ENCODE peak calls at places on chromosomes 16 and 17, in four cellular contexts. One of them, this sample, is unnamed.

GRCh38 chr17:17141279-17141678 is 64.9 kb downstream of the PLD6 start:
- DNase-seq in activated CD4-positive, alpha-beta T cell treated with anti-CD3 and anti-CD28 coated beads, Interleukin-2, amount 10 ng/mL, durations not matched to agents 7 days and 5 days: no peak
- DNase-seq in naive thymus-derived CD8-positive, alpha-beta T cell: no peak
- DNase-seq in stimulated activated CD4-positive, alpha-beta T cell treated with anti-CD3 and anti-CD28 coated beads, Interleukin-4, amount 100 ng/mL, for 48 hours: no peak
- DNase-seq in this sample: no peak

GRCh38 chr17:77707546-77707945 is 251.0 kb upstream of the TNRC6C start:
- DNase-seq in stimulated activated CD4-positive, alpha-beta T cell treated with anti-CD3 and anti-CD28 coated beads, Interleukin-4, amount 100 ng/mL, for 48 hours: no peak
- DNase-seq in activated CD4-positive, alpha-beta T cell treated with anti-CD3 and anti-CD28 coated beads, Interleukin-2, amount 10 ng/mL, durations not matched to agents 7 days and 5 days: no peak
- DNase-seq in naive thymus-derived CD8-positive, alpha-beta T cell: no peak
- DNase-seq in this sample: no peak

GRCh38 chr16:56344518-56345405 is 80.6 kb downstream of the AMFR start:
- DNase-seq in naive thymus-derived CD8-positive, alpha-beta T cell: no peak
- DNase-seq in stimulated activated CD4-positive, alpha-beta T cell treated with anti-CD3 and anti-CD28 coated beads, Interleukin-4, amount 100 ng/mL, for 48 hours: no peak
- DNase-seq in activated CD4-positive, alpha-beta T cell treated with anti-CD3 and anti-CD28 coated beads, Interleukin-2, amount 10 ng/mL, durations not matched to agents 7 days and 5 days: no peak
- DNase-seq in this sample: no peak

GRCh38 chr16:85800321-85800669 is 800 bp downstream of the COX4I1 start:
- DNase-seq in naive thymus-derived CD8-positive, alpha-beta T cell: no peak
- DNase-seq in activated CD4-positive, alpha-beta T cell treated with anti-CD3 and anti-CD28 coated beads, Interleukin-2, amount 10 ng/mL, durations not matched to agents 7 days and 5 days: peak
- DNase-seq in stimulated activated CD4-positive, alpha-beta T cell treated with anti-CD3 and anti-CD28 coated beads, Interleukin-4, amount 100 ng/mL, for 48 hours: no peak
- DNase-seq in this sample: no peak

GRCh38 chr17:41740506-41740905 is 6.1 kb upstream of the HAP1 start:
- DNase-seq in naive thymus-derived CD8-positive, alpha-beta T cell: no peak
- DNase-seq in activated CD4-positive, alpha-beta T cell treated with anti-CD3 and anti-CD28 coated beads, Interleukin-2, amount 10 ng/mL, durations not matched to agents 7 days and 5 days: no peak
- DNase-seq in stimulated activated CD4-positive, alpha-beta T cell treated with anti-CD3 and anti-CD28 coated beads, Interleukin-4, amount 100 ng/mL, for 48 hours: no peak
- DNase-seq in this sample: no peak

GRCh38 chr16:56972403-56972802 is 10.7 kb downstream of the CETP start:
- DNase-seq in stimulated activated CD4-positive, alpha-beta T cell treated with anti-CD3 and anti-CD28 coated beads, Interleukin-4, amount 100 ng/mL, for 48 hours: no peak
- DNase-seq in naive thymus-derived CD8-positive, alpha-beta T cell: no peak
- DNase-seq in activated CD4-positive, alpha-beta T cell treated with anti-CD3 and anti-CD28 coated beads, Interleukin-2, amount 10 ng/mL, durations not matched to agents 7 days and 5 days: no peak
- DNase-seq in this sample: no peak

GRCh38 chr17:64406321-64407200 is 15.9 kb upstream of the PECAM1 start:
- DNase-seq in naive thymus-derived CD8-positive, alpha-beta T cell: no peak
- DNase-seq in stimulated activated CD4-positive, alpha-beta T cell treated with anti-CD3 and anti-CD28 coated beads, Interleukin-4, amount 100 ng/mL, for 48 hours: no peak
- DNase-seq in activated CD4-positive, alpha-beta T cell treated with anti-CD3 and anti-CD28 coated beads, Interleukin-2, amount 10 ng/mL, durations not matched to agents 7 days and 5 days: no peak
- DNase-seq in this sample: no peak

GRCh38 chr17:68011199-68011665 is 15.0 kb upstream of the C17orf58 start:
- DNase-seq in stimulated activated CD4-positive, alpha-beta T cell treated with anti-CD3 and anti-CD28 coated beads, Interleukin-4, amount 100 ng/mL, for 48 hours: peak
- DNase-seq in naive thymus-derived CD8-positive, alpha-beta T cell: peak
- DNase-seq in activated CD4-positive, alpha-beta T cell treated with anti-CD3 and anti-CD28 coated beads, Interleukin-2, amount 10 ng/mL, durations not matched to agents 7 days and 5 days: peak
- DNase-seq in this sample: peak

GRCh38 chr16:81505011-81505660 is 60.5 kb downstream of the CMIP start:
- DNase-seq in naive thymus-derived CD8-positive, alpha-beta T cell: no peak
- DNase-seq in activated CD4-positive, alpha-beta T cell treated with anti-CD3 and anti-CD28 coated beads, Interleukin-2, amount 10 ng/mL, durations not matched to agents 7 days and 5 days: no peak
- DNase-seq in stimulated activated CD4-positive, alpha-beta T cell treated with anti-CD3 and anti-CD28 coated beads, Interleukin-4, amount 100 ng/mL, for 48 hours: no peak
- DNase-seq in this sample: no peak

GRCh38 chr17:71173963-71174362 is 946.9 kb upstream of the SOX9 start:
- DNase-seq in activated CD4-positive, alpha-beta T cell treated with anti-CD3 and anti-CD28 coated beads, Interleukin-2, amount 10 ng/mL, durations not matched to agents 7 days and 5 days: no peak
- DNase-seq in naive thymus-derived CD8-positive, alpha-beta T cell: no peak
- DNase-seq in stimulated activated CD4-positive, alpha-beta T cell treated with anti-CD3 and anti-CD28 coated beads, Interleukin-4, amount 100 ng/mL, for 48 hours: no peak
- DNase-seq in this sample: no peak

GRCh38 chr16:19168173-19169080 is at the start of gene SYT17:
- DNase-seq in stimulated activated CD4-positive, alpha-beta T cell treated with anti-CD3 and anti-CD28 coated beads, Interleukin-4, amount 100 ng/mL, for 48 hours: no peak
- DNase-seq in naive thymus-derived CD8-positive, alpha-beta T cell: no peak
- DNase-seq in activated CD4-positive, alpha-beta T cell treated with anti-CD3 and anti-CD28 coated beads, Interleukin-2, amount 10 ng/mL, durations not matched to agents 7 days and 5 days: no peak
- DNase-seq in this sample: peak

GRCh38 chr16:66107661-66108060 is 258.8 kb upstream of the CDH5 start:
- DNase-seq in stimulated activated CD4-positive, alpha-beta T cell treated with anti-CD3 and anti-CD28 coated beads, Interleukin-4, amount 100 ng/mL, for 48 hours: no peak
- DNase-seq in naive thymus-derived CD8-positive, alpha-beta T cell: no peak
- DNase-seq in activated CD4-positive, alpha-beta T cell treated with anti-CD3 and anti-CD28 coated beads, Interleukin-2, amount 10 ng/mL, durations not matched to agents 7 days and 5 days: no peak
- DNase-seq in this sample: no peak

GRCh38 chr17:37259030-37259735 is 116.6 kb upstream of the C17orf78 start:
- DNase-seq in activated CD4-positive, alpha-beta T cell treated with anti-CD3 and anti-CD28 coated beads, Interleukin-2, amount 10 ng/mL, durations not matched to agents 7 days and 5 days: no peak
- DNase-seq in naive thymus-derived CD8-positive, alpha-beta T cell: no peak
- DNase-seq in stimulated activated CD4-positive, alpha-beta T cell treated with anti-CD3 and anti-CD28 coated beads, Interleukin-4, amount 100 ng/mL, for 48 hours: no peak
- DNase-seq in this sample: no peak

GRCh38 chr16:85763616-85764015 is 12.7 kb upstream of the C16orf74 start:
- DNase-seq in stimulated activated CD4-positive, alpha-beta T cell treated with anti-CD3 and anti-CD28 coated beads, Interleukin-4, amount 100 ng/mL, for 48 hours: no peak
- DNase-seq in naive thymus-derived CD8-positive, alpha-beta T cell: no peak
- DNase-seq in activated CD4-positive, alpha-beta T cell treated with anti-CD3 and anti-CD28 coated beads, Interleukin-2, amount 10 ng/mL, durations not matched to agents 7 days and 5 days: no peak
- DNase-seq in this sample: no peak

GRCh38 chr17:18143044-18143936 is 34.7 kb downstream of the MYO15A start:
- DNase-seq in stimulated activated CD4-positive, alpha-beta T cell treated with anti-CD3 and anti-CD28 coated beads, Interleukin-4, amount 100 ng/mL, for 48 hours: no peak
- DNase-seq in naive thymus-derived CD8-positive, alpha-beta T cell: no peak
- DNase-seq in activated CD4-positive, alpha-beta T cell treated with anti-CD3 and anti-CD28 coated beads, Interleukin-2, amount 10 ng/mL, durations not matched to agents 7 days and 5 days: no peak
- DNase-seq in this sample: no peak

GRCh38 chr16:58533751-58534470 is 18.6 kb downstream of the SETD6 start:
- DNase-seq in stimulated activated CD4-positive, alpha-beta T cell treated with anti-CD3 and anti-CD28 coated beads, Interleukin-4, amount 100 ng/mL, for 48 hours: no peak
- DNase-seq in activated CD4-positive, alpha-beta T cell treated with anti-CD3 and anti-CD28 coated beads, Interleukin-2, amount 10 ng/mL, durations not matched to agents 7 days and 5 days: no peak
- DNase-seq in naive thymus-derived CD8-positive, alpha-beta T cell: no peak
- DNase-seq in this sample: no peak

GRCh38 chr17:3012926-3013581 is 50.4 kb downstream of the OR1D5 start:
- DNase-seq in stimulated activated CD4-positive, alpha-beta T cell treated with anti-CD3 and anti-CD28 coated beads, Interleukin-4, amount 100 ng/mL, for 48 hours: peak
- DNase-seq in naive thymus-derived CD8-positive, alpha-beta T cell: peak
- DNase-seq in activated CD4-positive, alpha-beta T cell treated with anti-CD3 and anti-CD28 coated beads, Interleukin-2, amount 10 ng/mL, durations not matched to agents 7 days and 5 days: peak
- DNase-seq in this sample: peak

GRCh38 chr16:81921873-81922584 is 89.2 kb downstream of the SDR42E1 start:
- DNase-seq in stimulated activated CD4-positive, alpha-beta T cell treated with anti-CD3 and anti-CD28 coated beads, Interleukin-4, amount 100 ng/mL, for 48 hours: no peak
- DNase-seq in naive thymus-derived CD8-positive, alpha-beta T cell: no peak
- DNase-seq in activated CD4-positive, alpha-beta T cell treated with anti-CD3 and anti-CD28 coated beads, Interleukin-2, amount 10 ng/mL, durations not matched to agents 7 days and 5 days: no peak
- DNase-seq in this sample: no peak

GRCh38 chr17:9232591-9233270 is 211.4 kb downstream of the NTN1 start:
- DNase-seq in stimulated activated CD4-positive, alpha-beta T cell treated with anti-CD3 and anti-CD28 coated beads, Interleukin-4, amount 100 ng/mL, for 48 hours: no peak
- DNase-seq in naive thymus-derived CD8-positive, alpha-beta T cell: no peak
- DNase-seq in activated CD4-positive, alpha-beta T cell treated with anti-CD3 and anti-CD28 coated beads, Interleukin-2, amount 10 ng/mL, durations not matched to agents 7 days and 5 days: no peak
- DNase-seq in this sample: no peak

GRCh38 chr17:54967621-54968258 is 714 bp downstream of the COX11 start:
- DNase-seq in naive thymus-derived CD8-positive, alpha-beta T cell: no peak
- DNase-seq in activated CD4-positive, alpha-beta T cell treated with anti-CD3 and anti-CD28 coated beads, Interleukin-2, amount 10 ng/mL, durations not matched to agents 7 days and 5 days: no peak
- DNase-seq in stimulated activated CD4-positive, alpha-beta T cell treated with anti-CD3 and anti-CD28 coated beads, Interleukin-4, amount 100 ng/mL, for 48 hours: peak
- DNase-seq in this sample: peak